ENCODE peak calls at places on chromosomes 3 and 15, in six cellular contexts. Y is fibroblast of pulmonary artery; B is anterior cingulate cortex; N is tibial nerve; L is pulmonary artery endothelial cell; M is activated naive CD8-positive, alpha-beta T cell treated with anti-CD3 and anti-CD28 coated beads, Interleukin-2, amount 10 ng/mL, durations not matched to agents 7 days and 5 days. G is an unnamed sample.

GRCh38 chr3:124741027-124741426 is 10.8 kb downstream of the UMPS start:
- DNase-seq in M (no peak), N (no peak), L (no peak), Y (peak), B (no peak), G (no peak)

GRCh38 chr3:123129052-123129451 is 62.2 kb downstream of the PDIA5 start:
- DNase-seq in B (no peak), N (no peak), L (no peak), Y (no peak), M (no peak), G (no peak)

GRCh38 chr15:63948971-63949370 is 97.3 kb downstream of the DAPK2 start:
- DNase-seq in L (no peak), M (no peak), B (no peak), N (no peak), Y (no peak), G (no peak)

GRCh38 chr15:33194237-33194636 is 277 bp downstream of the FMN1 start:
- DNase-seq in N (no peak), Y (no peak), L (no peak), B (no peak), M (no peak), G (no peak)

GRCh38 chr3:9695322-9695721 is 8.3 kb upstream of the CPNE9 start:
- DNase-seq in N (no peak), M (no peak), L (no peak), B (no peak), Y (no peak), G (no peak)

GRCh38 chr3:132626955-132627354 is 29.9 kb downstream of the ACKR4 start:
- DNase-seq in N (no peak), L (no peak), M (no peak), B (no peak), Y (no peak), G (no peak)

GRCh38 chr3:172449468-172450149 is 1.4 kb upstream of the GHSR start:
- DNase-seq in L (no peak), N (no peak), B (no peak), Y (peak), M (peak), G (peak)

GRCh38 chr15:64582202-64582601 is 121.8 kb downstream of the ZNF609 start:
- DNase-seq in B (no peak), Y (peak), N (no peak), L (no peak), M (no peak), G (peak)

GRCh38 chr3:189071452-189071851 is 100.3 kb upstream of the TPRG1 start:
- DNase-seq in Y (no peak), N (no peak), M (no peak), L (no peak), B (no peak), G (no peak)

GRCh38 chr3:124142389-124142970 is 150.6 kb upstream of the ROPN1 start:
- DNase-seq in Y (no peak), L (no peak), M (no peak), B (peak), N (no peak), G (no peak)

GRCh38 chr3:9696480-9697220 is 7.0 kb upstream of the CPNE9 start:
- DNase-seq in M (no peak), L (no peak), N (no peak), Y (no peak), B (no peak), G (no peak)

G was measured in mesenchymal stem cell.